ENCODE peak calls at places on chromosomes 3 and 15, in six cellular contexts. R is cardiac muscle cell, F is stomach, E is coronary artery, O is HFF-Myc, Q is mammary epithelial cell. W is an unnamed sample.

GRCh38 chr3:180802837-180803236 is 109.6 kb upstream of the FXR1 start:
- DNase-seq in R (peak; percentile 33), F (no peak), E (no peak), O (no peak), Q (peak; percentile 11), W (peak; percentile 46)

GRCh38 chr15:61871926-61872522 is 188.2 kb downstream of the VPS13C start:
- DNase-seq in R (peak; percentile 7), F (no peak), E (no peak), O (peak; percentile 2), Q (no peak), W (peak; percentile 58)

GRCh38 chr15:53160092-53160704 is 370.1 kb upstream of the ONECUT1 start:
- DNase-seq in R (no peak), F (no peak), E (no peak), O (no peak), Q (no peak), W (no peak)

GRCh38 chr15:82942691-82943090 is 9.8 kb downstream of the HOMER2 start:
- DNase-seq in R (no peak), F (peak; percentile 91), E (no peak), O (no peak), Q (peak; percentile 99), W (no peak)

GRCh38 chr3:40169983-40170382 is 139.5 kb upstream of the EIF1B start:
- DNase-seq in R (no peak), F (no peak), E (no peak), O (no peak), Q (no peak), W (no peak)

GRCh38 chr15:74655424-74655823 is 39.8 kb downstream of the CLK3 start:
- DNase-seq in R (no peak), F (no peak), E (no peak), O (no peak), Q (no peak), W (no peak)

GRCh38 chr15:57505949-57506391 is 85.7 kb upstream of the MYZAP start:
- DNase-seq in R (peak; percentile 55), F (peak; percentile 90), E (peak; percentile 85), O (no peak), Q (peak; percentile 69), W (peak; percentile 90)

GRCh38 chr3:23723153-23723552 is 82.6 kb upstream of the UBE2E1 start:
- DNase-seq in R (no peak), F (no peak), E (no peak), O (no peak), Q (no peak), W (no peak)

GRCh38 chr15:96330064-96330449 is 443 bp upstream of the NR2F2 start:
- DNase-seq in R (no peak), F (no peak), E (peak; percentile 91), O (no peak), Q (peak; percentile 76), W (peak; percentile 87)

GRCh38 chr15:72334842-72335241 is 14.9 kb upstream of the CELF6 start:
- DNase-seq in R (no peak), F (no peak), E (no peak), O (no peak), Q (no peak), W (no peak)

GRCh38 chr3:169146866-169147245 is 516.7 kb downstream of the MECOM start:
- DNase-seq in R (no peak), F (no peak), E (no peak), O (no peak), Q (no peak), W (peak; percentile 41)

GRCh38 chr3:147680820-147681488 is 271.8 kb downstream of the ZIC1 start:
- DNase-seq in R (peak; percentile 87), F (no peak), E (no peak), O (no peak), Q (no peak), W (peak; percentile 6)

GRCh38 chr3:42013652-42014442 is 51.9 kb upstream of the ULK4 start:
- DNase-seq in R (peak; percentile 51), F (peak; percentile 46), E (no peak), O (no peak), Q (no peak), W (peak; percentile 9)

GRCh38 chr3:124248471-124249028 is 256.6 kb upstream of the ROPN1 start:
- DNase-seq in R (no peak), F (peak; percentile 42), E (peak; percentile 87), O (peak; percentile 58), Q (peak; percentile 63), W (peak; percentile 93)

GRCh38 chr15:99029358-99029871 is 21.8 kb upstream of the PGPEP1L start:
- DNase-seq in R (no peak), F (no peak), E (no peak), O (no peak), Q (peak; percentile 24), W (peak; percentile 10)

GRCh38 chr15:64950888-64951287 is 38.8 kb downstream of the SPG21 start:
- DNase-seq in R (no peak), F (no peak), E (no peak), O (no peak), Q (peak; percentile 2), W (no peak)

GRCh38 chr15:31357148-31357547 is 30.5 kb downstream of the KLF13 start:
- DNase-seq in R (no peak), F (no peak), E (no peak), O (no peak), Q (no peak), W (no peak)

GRCh38 chr15:86278586-86278985 is 198.9 kb downstream of the AGBL1 start:
- DNase-seq in R (no peak), F (no peak), E (no peak), O (no peak), Q (no peak), W (no peak)

GRCh38 chr15:78564743-78565096 is 600 bp upstream of the CHRNA5 start:
- DNase-seq in R (no peak), F (no peak), E (no peak), O (no peak), Q (no peak), W (no peak)

GRCh38 chr3:181623924-181624694 is 87.6 kb upstream of the SOX2 start:
- DNase-seq in R (peak; percentile 6), F (no peak), E (no peak), O (no peak), Q (peak; percentile 80), W (peak; percentile 72)

GRCh38 chr15:52163321-52164190 is 27.6 kb downstream of the GNB5 start:
- DNase-seq in R (peak; percentile 44), F (no peak), E (no peak), O (no peak), Q (no peak), W (no peak)

GRCh38 chr3:67598814-67599556 is 55.4 kb downstream of the SUCLG2 start:
- DNase-seq in R (no peak), F (no peak), E (no peak), O (no peak), Q (no peak), W (no peak)

GRCh38 chr15:78453447-78453846 is 15.4 kb downstream of the IREB2 start:
- DNase-seq in R (no peak), F (no peak), E (no peak), O (no peak), Q (no peak), W (no peak)

GRCh38 chr15:70713547-70714414 is 49.6 kb downstream of the UACA start:
- DNase-seq in R (no peak), F (no peak), E (no peak), O (no peak), Q (no peak), W (peak; percentile 56)

GRCh38 chr15:42087460-42087859 is 6.9 kb downstream of the PLA2G4D start:
- DNase-seq in R (no peak), F (peak; percentile 19), E (no peak), O (no peak), Q (no peak), W (no peak)

DNA sequence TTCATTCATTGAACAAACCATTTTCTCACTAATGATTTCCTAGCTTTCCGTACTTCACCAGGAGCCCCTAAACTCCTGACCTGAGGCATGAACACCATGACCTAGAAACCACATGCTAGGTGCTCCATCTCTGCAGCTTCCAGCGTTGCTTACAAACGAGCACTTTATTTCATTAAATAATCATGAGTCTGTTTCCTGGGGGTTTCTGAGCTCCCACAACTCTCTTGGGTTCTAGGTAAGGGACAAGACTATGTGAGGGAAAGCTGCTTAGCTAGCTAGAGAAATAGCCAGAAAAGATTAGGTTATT is 1.3 kb downstream of the MAP2K1 start:
- DNase-seq in R (no peak), F (no peak), E (no peak), O (no peak), Q (no peak), W (no peak)
- H3K4me3 ChIP-seq in R (peak overlapping the region; percentile 94), F (peak overlapping the region; percentile 72), E (peak overlapping the region; percentile 92), O (peak overlapping the region; percentile 71), Q (peak overlapping the region; percentile 94), W (peak overlapping the region; percentile 87)

GRCh38 chr3:111618945-111619344 is 23.8 kb upstream of the ZBED2 start:
- DNase-seq in R (no peak), F (no peak), E (no peak), O (no peak), Q (no peak), W (no peak)
- TF ChIP-seq CTCF in R (no peak), F (no peak), E (no peak), O (no peak), Q (no peak), W (no peak)

DNA sequence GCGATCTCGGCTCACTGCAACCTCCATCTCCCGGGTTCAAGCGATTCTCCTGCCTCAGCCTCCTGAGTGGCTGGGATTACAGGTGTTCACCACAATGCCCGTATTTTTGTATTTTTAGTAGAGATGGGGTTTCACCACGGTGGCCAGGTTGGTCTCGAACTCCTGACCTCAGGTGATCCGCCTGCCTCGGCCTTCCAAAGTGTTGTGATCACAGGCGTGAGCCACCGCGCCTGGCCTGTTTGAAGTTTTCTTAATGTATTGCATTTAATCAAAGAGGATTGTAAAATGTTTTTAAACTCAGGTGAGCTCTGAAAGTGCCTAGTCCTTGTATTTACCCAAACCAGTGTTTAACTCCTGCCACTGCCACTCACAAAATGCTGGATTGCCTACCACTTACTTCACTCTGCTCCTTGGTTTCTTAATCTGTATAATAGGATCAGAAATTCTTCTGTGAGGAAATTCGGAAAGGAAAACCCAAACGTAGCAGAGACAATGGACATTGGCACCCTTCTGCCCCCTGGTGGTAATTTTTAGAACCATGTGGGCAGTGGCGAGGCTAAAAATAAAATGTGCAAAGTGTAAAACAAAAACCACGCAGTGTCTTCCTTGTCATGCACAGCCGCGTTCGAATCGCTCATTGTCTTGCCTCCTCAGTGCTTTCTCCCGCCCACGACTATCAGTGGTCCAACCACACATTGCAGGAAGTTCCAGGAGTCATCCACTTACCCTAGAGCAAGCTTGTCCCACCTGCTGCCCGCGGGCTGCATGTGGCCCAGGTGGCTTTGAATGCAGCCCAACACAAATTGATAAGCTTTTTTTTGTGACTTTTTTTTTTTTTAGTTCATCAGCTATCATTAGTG is 27.3 kb downstream of the CEP19 start:
- DNase-seq in R (peak; percentile 76), F (peak; percentile 64), E (peak; percentile 74), O (peak; percentile 35), Q (peak; percentile 35), W (peak; percentile 67)
- H3K4me3 ChIP-seq in R (no peak overlapping the region), F (peak overlapping the region; percentile 7), E (no peak overlapping the region), O (no peak overlapping the region), Q (no peak overlapping the region), W (no peak overlapping the region)

GRCh38 chr3:34483290-34483887 is 685.0 kb downstream of the PDCD6IP start:
- DNase-seq in R (no peak), F (no peak), E (no peak), O (no peak), Q (no peak), W (no peak)
- TF ChIP-seq CTCF in R (no peak), F (no peak), E (no peak), O (no peak), Q (no peak), W (no peak)

GRCh38 chr15:80852676-80853075 is 73.5 kb downstream of the CEMIP start:
- DNase-seq in R (no peak), F (no peak), E (no peak), O (no peak), Q (peak; percentile 62), W (no peak)
- H3K4me3 ChIP-seq in R (no peak overlapping the region), F (no peak overlapping the region), E (no peak overlapping the region), O (no peak overlapping the region), Q (no peak overlapping the region), W (no peak overlapping the region)